ENCODE peak calls at places on chromosomes 6 and 20, in ten cellular contexts. U, N, O, P, D, T, G, Y, H and F are unnamed samples.

GRCh38 chr6:29419516-29419915 is 4.8 kb downstream of the OR12D1 start:
- DNase-seq in U (no peak), N (no peak), O (no peak), P (no peak), D (no peak), T (no peak), G (no peak), Y (no peak), H (no peak), F (no peak)

GRCh38 chr6:35147101-35147885 is 6.2 kb upstream of the TCP11 start:
- DNase-seq in U (no peak), N (no peak), O (no peak), P (no peak), D (no peak), T (no peak), G (no peak), Y (no peak), H (no peak), F (no peak)

GRCh38 chr6:31354248-31354647 is 2.7 kb downstream of the HLA-B start:
- DNase-seq in U (no peak), N (no peak), O (no peak), P (no peak), D (no peak), T (no peak), G (no peak), Y (no peak), H (no peak), F (no peak)

GRCh38 chr20:17863577-17864292 is 104.9 kb downstream of the SNX5 start:
- DNase-seq in U (peak), N (no peak), O (no peak), P (peak), D (no peak), T (no peak), G (peak), Y (no peak), H (no peak), F (peak)

GRCh38 chr20:4592316-4593148 is 129.2 kb upstream of the PRND start:
- DNase-seq in U (peak), N (no peak), O (no peak), P (no peak), D (peak), T (peak), G (peak), Y (no peak), H (peak), F (peak)

GRCh38 chr20:51513545-51513944 is 29.0 kb downstream of the NFATC2 start:
- DNase-seq in U (no peak), N (no peak), O (no peak), P (no peak), D (no peak), T (no peak), G (no peak), Y (no peak), H (no peak), F (no peak)

GRCh38 chr6:119308994-119309657 is 40.4 kb downstream of the MAN1A1 start:
- DNase-seq in U (no peak), N (no peak), O (no peak), P (no peak), D (no peak), T (no peak), G (no peak), Y (no peak), H (no peak), F (no peak)

GRCh38 chr20:48632017-48632824 is 195.6 kb downstream of the PREX1 start:
- DNase-seq in U (no peak), N (no peak), O (no peak), P (no peak), D (no peak), T (no peak), G (no peak), Y (no peak), H (no peak), F (no peak)

GRCh38 chr20:54158226-54158625 is 15.6 kb downstream of the CYP24A1 start:
- DNase-seq in U (no peak), N (no peak), O (no peak), P (no peak), D (no peak), T (no peak), G (no peak), Y (no peak), H (no peak), F (no peak)

GRCh38 chr20:47509104-47509661 is 7.5 kb downstream of the NCOA3 start:
- DNase-seq in U (no peak), N (no peak), O (no peak), P (no peak), D (no peak), T (no peak), G (no peak), Y (no peak), H (no peak), F (no peak)

GRCh38 chr6:170029416-170030283 is 261.2 kb downstream of the DLL1 start:
- DNase-seq in U (no peak), N (no peak), O (no peak), P (peak), D (no peak), T (no peak), G (no peak), Y (peak), H (no peak), F (peak)

GRCh38 chr6:67875877-67876383 is 759.2 kb upstream of the ADGRB3 start:
- DNase-seq in U (no peak), N (no peak), O (no peak), P (no peak), D (no peak), T (no peak), G (no peak), Y (no peak), H (no peak), F (no peak)

GRCh38 chr6:166408936-166409755 is 26.4 kb upstream of the MPC1 start:
- DNase-seq in U (no peak), N (no peak), O (no peak), P (no peak), D (no peak), T (no peak), G (no peak), Y (no peak), H (no peak), F (no peak)

GRCh38 chr6:142842423-142843261 is 102.3 kb downstream of the HIVEP2 start:
- DNase-seq in U (peak), N (peak), O (no peak), P (no peak), D (no peak), T (no peak), G (no peak), Y (no peak), H (peak), F (no peak)

GRCh38 chr6:108260126-108260808 is 573 bp downstream of the SNX3 start:
- DNase-seq in U (peak), N (no peak), O (peak), P (peak), D (no peak), T (peak), G (no peak), Y (peak), H (peak), F (peak)

GRCh38 chr20:20837574-20838021 is 125.2 kb upstream of the RALGAPA2 start:
- DNase-seq in U (peak), N (no peak), O (peak), P (peak), D (peak), T (peak), G (peak), Y (no peak), H (peak), F (peak)

GRCh38 chr6:3356824-3357420 is 98.2 kb downstream of the PSMG4 start:
- DNase-seq in U (peak), N (no peak), O (no peak), P (no peak), D (no peak), T (no peak), G (no peak), Y (no peak), H (peak), F (no peak)
- H3K27ac ChIP-seq in U (peak), N (peak), O (peak), P (peak), D (peak), T (peak), G (peak), Y (peak), H (no peak), F (peak)

GRCh38 chr6:122726649-122727048 is 52.9 kb upstream of the FABP7 start:
- DNase-seq in U (peak), N (no peak), O (no peak), P (no peak), D (no peak), T (peak), G (no peak), Y (no peak), H (peak), F (no peak)
- TF ChIP-seq CTCF in U (peak), N (peak), O (no peak), P (peak), D (peak), T (peak), G (peak), Y (no peak), H (peak), F (no peak)

GRCh38 chr6:87700729-87701675 is 1.0 kb downstream of the AKIRIN2 start:
- DNase-seq in U (peak), N (no peak), O (no peak), P (no peak), D (peak), T (peak), G (peak), Y (peak), H (peak), F (peak)

GRCh38 chr6:87698618-87699017 is 3.4 kb downstream of the AKIRIN2 start:
- DNase-seq in U (no peak), N (no peak), O (no peak), P (no peak), D (no peak), T (peak), G (no peak), Y (no peak), H (no peak), F (no peak)

GRCh38 chr6:87701676-87702588 is at the start of gene AKIRIN2:
- DNase-seq in U (peak), N (peak), O (peak), P (peak), D (peak), T (peak), G (peak), Y (peak), H (peak), F (peak)

GRCh38 chr6:87699576-87699975 is 2.5 kb downstream of the AKIRIN2 start:
- DNase-seq in U (no peak), N (no peak), O (no peak), P (no peak), D (no peak), T (no peak), G (no peak), Y (no peak), H (no peak), F (no peak)

DNA sequence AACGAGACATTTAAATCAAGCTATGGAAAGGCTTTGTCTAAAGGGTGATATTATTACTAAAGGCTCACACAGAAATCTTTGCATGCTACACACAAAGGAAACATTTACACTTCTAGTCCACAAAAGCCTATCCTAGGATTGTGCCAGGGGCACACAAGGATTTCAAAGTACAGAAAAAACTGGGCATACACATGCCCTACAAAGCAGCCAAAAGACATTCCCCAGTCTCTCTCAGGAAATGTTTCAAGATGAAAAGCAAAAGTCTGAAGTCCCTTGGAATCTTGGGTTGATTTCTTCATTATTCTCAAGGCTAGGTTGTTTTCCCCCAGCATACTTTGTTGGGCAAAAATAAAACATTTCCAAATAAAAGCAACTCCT is 1.7 kb downstream of the AKIRIN2 start:
- DNase-seq in U (no peak), N (no peak), O (no peak), P (no peak), D (no peak), T (no peak), G (no peak), Y (no peak), H (no peak), F (no peak)
- H3K27ac ChIP-seq in U (peak), N (peak), O (peak), P (no peak), D (peak), T (no peak), G (peak), Y (peak), H (peak), F (peak)

DNA sequence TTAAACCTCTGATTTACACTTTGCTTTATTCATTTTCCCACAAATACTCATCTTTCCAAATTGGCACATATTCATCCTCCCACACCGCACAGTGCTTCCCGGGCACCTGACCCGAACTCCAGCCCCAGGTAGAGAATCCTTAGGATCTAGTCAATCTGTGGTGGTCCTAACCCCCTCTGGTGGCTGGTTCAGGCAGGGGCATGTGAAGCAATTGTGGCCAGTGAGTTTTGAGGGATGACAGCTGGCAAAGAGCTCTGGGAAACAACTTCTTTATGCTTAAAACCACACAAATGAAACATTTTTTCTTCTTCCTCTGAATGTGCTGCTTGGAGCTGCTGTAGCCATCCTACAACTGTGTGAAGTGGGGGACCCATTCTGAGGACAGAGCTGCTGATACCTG is 54.7 kb downstream of the ELOVL5 start:
- DNase-seq in U (no peak), N (no peak), O (no peak), P (no peak), D (no peak), T (peak), G (no peak), Y (no peak), H (peak), F (no peak)
- TF ChIP-seq CTCF in U (peak), N (peak), O (peak), P (peak), D (peak), T (peak), G (peak), Y (no peak), H (peak), F (no peak)

DNA sequence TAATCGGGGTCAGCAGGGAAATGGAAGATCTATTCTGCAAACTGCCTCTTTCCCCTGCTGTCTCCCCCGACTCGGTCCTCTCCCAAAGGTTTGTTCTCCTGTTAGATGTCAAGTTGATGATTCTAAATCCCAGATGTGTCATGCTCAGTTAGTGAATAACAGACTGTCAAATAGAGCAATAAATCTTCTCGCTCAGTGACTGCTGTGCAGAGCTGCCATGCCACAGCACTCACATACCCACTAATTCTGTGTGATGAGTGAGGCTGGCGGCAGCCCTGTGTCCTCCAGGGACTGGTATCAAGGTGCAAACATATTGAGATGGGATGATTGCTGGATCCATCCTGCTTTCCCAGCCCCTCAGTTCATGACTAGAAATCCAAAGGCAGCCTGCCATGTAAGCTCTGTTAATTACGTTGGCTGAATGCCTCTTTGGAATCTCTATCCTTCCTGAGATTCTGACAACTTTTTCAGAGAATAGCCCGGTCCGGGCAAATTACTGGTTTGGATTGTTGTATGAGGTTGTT is 103.9 kb downstream of the OLIG3 start:
- DNase-seq in U (no peak), N (no peak), O (no peak), P (no peak), D (no peak), T (no peak), G (no peak), Y (no peak), H (no peak), F (no peak)
- H3K27ac ChIP-seq in U (no peak), N (no peak), O (no peak), P (no peak), D (no peak), T (no peak), G (no peak), Y (no peak), H (no peak), F (no peak)

DNA sequence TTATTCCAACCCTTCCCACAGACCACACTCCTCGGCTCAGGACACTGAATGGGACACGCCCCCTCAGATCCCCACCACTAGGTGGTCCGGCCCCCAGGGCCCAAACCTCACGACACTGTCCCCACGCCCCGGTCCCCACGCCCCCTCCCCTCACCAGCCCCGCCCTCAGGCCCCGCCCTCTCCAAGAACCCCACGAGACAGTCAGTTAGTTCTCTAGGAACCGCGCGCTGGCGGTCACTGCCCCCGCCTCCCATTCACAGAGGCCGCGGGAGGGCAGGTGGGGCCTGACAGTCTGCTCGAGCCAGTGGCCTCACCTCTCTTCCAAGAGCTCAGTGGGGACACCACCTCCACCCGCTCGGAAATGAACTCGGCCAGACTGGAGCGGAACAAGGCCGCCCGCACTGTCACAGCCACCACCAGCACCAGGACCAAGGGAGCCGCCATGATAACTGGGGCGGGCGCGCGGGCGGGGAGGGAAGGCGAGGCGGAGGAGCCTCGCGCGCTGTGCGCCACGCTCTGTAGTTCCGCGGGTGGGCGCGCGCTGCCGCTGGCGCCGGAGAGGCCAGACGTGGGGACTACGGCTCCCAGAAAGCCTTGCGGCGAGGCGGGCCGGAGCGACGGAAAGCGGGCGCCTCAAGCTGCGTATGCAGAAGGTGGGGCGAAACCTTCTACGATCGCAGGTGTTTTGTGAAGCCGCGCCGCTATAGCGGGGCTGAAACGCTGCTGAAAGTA is at the start of gene PIGU:
- DNase-seq in U (peak), N (peak), O (peak), P (peak), D (peak), T (peak), G (peak), Y (peak), H (peak), F (peak)
- TF ChIP-seq CTCF in U (no peak), N (no peak), O (no peak), P (peak), D (peak), T (no peak), G (peak), Y (peak), H (no peak), F (peak)

DNA sequence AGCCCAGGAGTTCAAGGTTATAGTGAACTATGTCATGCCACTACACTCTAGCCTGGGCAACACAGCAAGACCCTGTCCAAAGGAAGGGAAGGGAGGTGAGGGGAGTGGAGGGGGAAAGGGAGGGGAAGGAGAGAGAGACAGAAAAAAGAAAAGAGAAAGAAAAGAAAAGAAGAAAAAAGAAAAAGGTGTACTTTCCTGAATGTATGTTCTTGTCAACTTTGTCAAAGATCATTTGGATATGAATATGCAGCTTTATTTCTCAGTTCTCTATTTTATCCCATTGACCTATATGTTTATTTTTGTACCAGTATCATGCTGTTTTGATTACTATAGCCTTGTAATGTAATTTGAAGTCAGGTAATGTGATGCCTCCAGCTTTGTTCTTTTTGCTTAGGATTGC is 30.9 kb upstream of the FKBP1C start:
- DNase-seq in U (no peak), N (no peak), O (no peak), P (no peak), D (no peak), T (no peak), G (no peak), Y (no peak), H (no peak), F (no peak)
- H3K27ac ChIP-seq in U (no peak), N (no peak), O (no peak), P (no peak), D (no peak), T (no peak), G (no peak), Y (no peak), H (no peak), F (no peak)

GRCh38 chr6:46134216-46134615 is 4.4 kb downstream of the ENPP4 start:
- DNase-seq in U (no peak), N (no peak), O (no peak), P (no peak), D (no peak), T (no peak), G (no peak), Y (no peak), H (no peak), F (no peak)

GRCh38 chr6:46129301-46129633 is 522 bp upstream of the ENPP4 start:
- DNase-seq in U (no peak), N (no peak), O (no peak), P (no peak), D (no peak), T (no peak), G (no peak), Y (no peak), H (no peak), F (no peak)

GRCh38 chr6:46128476-46128875 is 1.3 kb upstream of the ENPP4 start:
- DNase-seq in U (no peak), N (no peak), O (no peak), P (no peak), D (no peak), T (no peak), G (no peak), Y (no peak), H (no peak), F (no peak)

GRCh38 chr6:46130665-46131064 is 876 bp downstream of the ENPP4 start:
- DNase-seq in U (no peak), N (no peak), O (no peak), P (no peak), D (no peak), T (no peak), G (no peak), Y (no peak), H (no peak), F (no peak)

GRCh38 chr6:46129634-46130505 is at the start of gene ENPP4:
- DNase-seq in U (peak), N (peak), O (peak), P (peak), D (peak), T (peak), G (peak), Y (peak), H (peak), F (peak)
- TF ChIP-seq CTCF in U (no peak), N (no peak), O (no peak), P (peak), D (no peak), T (no peak), G (peak), Y (no peak), H (no peak), F (no peak)

GRCh38 chr6:85866758-85867401 is 224.2 kb upstream of the SYNCRIP start:
- DNase-seq in U (no peak), N (no peak), O (no peak), P (no peak), D (no peak), T (no peak), G (no peak), Y (no peak), H (no peak), F (no peak)

GRCh38 chr6:85865665-85866372 is 223.1 kb upstream of the SYNCRIP start:
- DNase-seq in U (peak), N (no peak), O (no peak), P (no peak), D (no peak), T (no peak), G (no peak), Y (no peak), H (peak), F (no peak)

GRCh38 chr6:85864453-85865401 is 222.0 kb upstream of the SYNCRIP start:
- DNase-seq in U (no peak), N (no peak), O (no peak), P (no peak), D (no peak), T (no peak), G (no peak), Y (no peak), H (peak), F (no peak)

GRCh38 chr6:85867595-85867994 is 224.9 kb upstream of the SYNCRIP start:
- DNase-seq in U (no peak), N (no peak), O (no peak), P (no peak), D (no peak), T (no peak), G (no peak), Y (no peak), H (no peak), F (no peak)

DNA sequence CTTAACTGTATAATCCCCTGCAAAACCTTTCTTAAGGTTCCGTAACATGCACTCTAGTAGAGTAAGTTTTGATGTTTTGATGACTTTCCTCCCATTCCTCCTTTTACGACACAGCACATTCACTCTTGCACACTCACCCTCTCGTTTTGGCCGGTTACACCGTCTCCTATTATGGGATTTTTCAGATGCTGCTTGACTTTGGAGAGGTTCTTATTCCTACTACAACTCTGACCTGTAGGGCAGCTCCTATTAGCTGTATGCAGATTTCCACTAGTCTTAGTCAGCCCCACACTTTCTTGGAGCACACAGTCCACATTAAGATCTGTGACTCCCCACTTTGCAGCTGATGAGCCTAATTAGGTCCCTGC is 223.7 kb upstream of the SYNCRIP start:
- DNase-seq in U (no peak), N (no peak), O (no peak), P (no peak), D (no peak), T (no peak), G (no peak), Y (no peak), H (peak), F (peak)
- H3K27ac ChIP-seq in U (no peak), N (no peak), O (peak), P (no peak), D (no peak), T (no peak), G (no peak), Y (no peak), H (no peak), F (peak)